ENCODE peak calls at places on chromosomes 2 and 18, in ten cellular contexts. N, P, O, L, F, Z, E, U, C and K are unnamed samples.

GRCh38 chr2:29310665-29311348 is 195.6 kb downstream of the CLIP4 start:
- ATAC-seq in L (no peak), Z (no peak), P (no peak), C (no peak), F (no peak), U (no peak), E (no peak), O (no peak), N (no peak), K (no peak)

GRCh38 chr18:12086249-12086648 is 7.4 kb upstream of the ANKRD62 start:
- ATAC-seq in C (peak; percentile 31), U (peak; percentile 43), N (no peak), F (no peak), Z (no peak), P (no peak), O (peak; percentile 4), E (no peak), L (peak; percentile 6), K (peak; percentile 23)

GRCh38 chr2:188978291-188979081 is 4.3 kb downstream of the COL3A1 start:
- ATAC-seq in O (peak; percentile 61), F (peak; percentile 78), P (no peak), E (peak; percentile 12), C (peak; percentile 72), L (peak; percentile 58), Z (peak; percentile 58), U (peak; percentile 65), N (peak; percentile 49), K (peak; percentile 85)

GRCh38 chr2:149330127-149331022 is at the start of gene LYPD6:
- ATAC-seq in O (peak; percentile 46), C (no peak), E (peak; percentile 100), U (peak; percentile 99), L (peak; percentile 98), P (peak; percentile 33), N (peak; percentile 96), Z (peak; percentile 88), F (peak; percentile 32), K (no peak)

GRCh38 chr2:143559202-143559601 is 430.0 kb downstream of the ARHGAP15 start:
- ATAC-seq in E (no peak), Z (no peak), L (no peak), C (no peak), O (no peak), N (no peak), F (no peak), P (no peak), U (no peak), K (no peak)

GRCh38 chr2:136376798-136377211 is 258.9 kb upstream of the CXCR4 start:
- ATAC-seq in P (no peak), U (peak; percentile 20), O (no peak), L (no peak), E (no peak), N (no peak), C (no peak), Z (no peak), F (no peak), K (no peak)

GRCh38 chr2:197357986-197358385 is 47.4 kb upstream of the ANKRD44 start:
- ATAC-seq in C (no peak), U (no peak), Z (no peak), P (no peak), E (no peak), F (no peak), N (no peak), L (no peak), O (no peak), K (no peak)

GRCh38 chr2:19021100-19021476 is 337.3 kb downstream of the OSR1 start:
- ATAC-seq in L (no peak), Z (no peak), E (peak; percentile 90), O (no peak), C (no peak), U (peak; percentile 71), F (no peak), P (no peak), N (peak; percentile 62), K (no peak)

GRCh38 chr2:138455275-138455674 is 46.3 kb upstream of the SPOPL start:
- ATAC-seq in Z (no peak), U (no peak), C (no peak), N (no peak), F (no peak), L (no peak), P (no peak), O (no peak), E (no peak), K (no peak)

GRCh38 chr2:238459081-238459629 is 32.4 kb downstream of the ASB1 start:
- ATAC-seq in E (peak; percentile 38), O (no peak), F (no peak), C (no peak), Z (peak; percentile 92), L (peak; percentile 89), U (peak; percentile 88), N (peak; percentile 87), P (no peak), K (no peak)

GRCh38 chr2:85156141-85156540 is 22.9 kb downstream of the TCF7L1 start:
- ATAC-seq in L (no peak), O (no peak), Z (no peak), U (no peak), P (no peak), E (no peak), C (no peak), N (no peak), F (no peak), K (no peak)

GRCh38 chr2:61763605-61764034 is 90.2 kb downstream of the FAM161A start:
- ATAC-seq in L (peak; percentile 89), Z (peak; percentile 80), C (peak; percentile 38), O (no peak), N (peak; percentile 75), P (peak; percentile 19), F (peak; percentile 10), E (peak; percentile 76), U (peak; percentile 84), K (peak; percentile 17)

GRCh38 chr2:46409756-46410155 is 69.6 kb upstream of the TMEM247 start:
- ATAC-seq in P (no peak), N (no peak), E (no peak), C (no peak), L (no peak), U (no peak), Z (no peak), F (no peak), O (no peak), K (no peak)

GRCh38 chr2:205972113-205972512 is 113.9 kb downstream of the INO80D start:
- ATAC-seq in Z (no peak), E (no peak), L (no peak), F (no peak), N (no peak), U (no peak), P (no peak), C (no peak), O (no peak), K (no peak)

GRCh38 chr2:15645300-15645699 is 53.6 kb downstream of the DDX1 start:
- ATAC-seq in O (no peak), L (no peak), C (no peak), Z (no peak), E (no peak), F (no peak), U (no peak), P (no peak), N (no peak), K (no peak)

GRCh38 chr2:178105566-178105965 is 6.7 kb upstream of the RBM45 start:
- ATAC-seq in U (no peak), Z (no peak), O (no peak), P (no peak), C (no peak), L (no peak), N (no peak), E (no peak), F (no peak), K (no peak)

GRCh38 chr2:9735335-9735734 is 104.5 kb upstream of the YWHAQ start:
- ATAC-seq in O (no peak), L (no peak), P (peak; percentile 36), U (no peak), E (no peak), N (no peak), F (peak; percentile 47), C (peak; percentile 23), Z (no peak), K (peak; percentile 41)

GRCh38 chr2:46144133-46144800 is 152.9 kb upstream of the EPAS1 start:
- ATAC-seq in N (no peak), F (peak; percentile 94), U (no peak), L (no peak), P (peak; percentile 83), E (peak; percentile 27), Z (no peak), O (peak; percentile 77), C (peak; percentile 63), K (peak; percentile 67)

GRCh38 chr2:209556354-209556961 is 132.6 kb downstream of the MAP2 start:
- ATAC-seq in F (no peak), E (peak; percentile 61), N (peak; percentile 76), U (peak; percentile 87), O (no peak), C (no peak), P (no peak), Z (no peak), L (no peak), K (no peak)

GRCh38 chr2:151553-152328 is 105.4 kb upstream of the FAM110C start:
- ATAC-seq in O (no peak), P (no peak), L (no peak), N (no peak), Z (no peak), F (no peak), C (no peak), U (no peak), E (no peak), K (no peak)

GRCh38 chr2:46924608-46925007 is 9.0 kb upstream of the MCFD2 start:
- ATAC-seq in C (no peak), N (no peak), E (no peak), L (no peak), O (no peak), U (no peak), P (no peak), Z (no peak), F (no peak), K (no peak)

GRCh38 chr2:24586955-24587354 is 95.9 kb downstream of the NCOA1 start:
- ATAC-seq in Z (no peak), P (no peak), E (no peak), N (no peak), O (peak; percentile 92), F (peak; percentile 95), U (no peak), C (peak; percentile 98), L (no peak), K (peak; percentile 97)

GRCh38 chr2:217673555-217674088 is 329.2 kb downstream of the TNS1 start:
- ATAC-seq in U (no peak), O (no peak), F (no peak), L (no peak), Z (no peak), P (no peak), N (no peak), E (no peak), C (no peak), K (no peak)

GRCh38 chr2:191840916-191841315 is 6.0 kb downstream of the CAVIN2 start:
- ATAC-seq in O (no peak), P (no peak), C (no peak), Z (no peak), E (no peak), F (no peak), L (no peak), U (no peak), N (no peak), K (no peak)

GRCh38 chr2:180175736-180176135 is 168.6 kb upstream of the CWC22 start:
- ATAC-seq in F (no peak), E (no peak), U (no peak), L (no peak), Z (no peak), N (no peak), P (no peak), O (no peak), C (no peak), K (no peak)

GRCh38 chr2:20706786-20707185 is 39.8 kb downstream of the GDF7 start:
- ATAC-seq in O (no peak), E (no peak), Z (no peak), C (no peak), U (no peak), N (no peak), P (no peak), F (no peak), L (no peak), K (no peak)

GRCh38 chr18:78661316-78661715 is 318.3 kb upstream of the SALL3 start:
- ATAC-seq in O (no peak), N (no peak), E (no peak), C (no peak), L (no peak), Z (no peak), F (no peak), U (no peak), P (no peak), K (no peak)

GRCh38 chr2:71101656-71102055 is 28.4 kb downstream of the MCEE start:
- ATAC-seq in L (no peak), F (no peak), Z (no peak), N (no peak), O (no peak), U (no peak), C (no peak), E (peak; percentile 77), P (no peak), K (no peak)